ENCODE peak calls at places on chromosome 17, in four cellular contexts. V is OCI-LY7, K is K562, M is fibroblast of lung. Q is an unnamed sample.

GRCh38 chr17:79792371-79792871 is 4.5 kb downstream of the CBX8 start:
- DNase-seq in V (no peak), K (no peak), M (no peak), Q (no peak)

GRCh38 chr17:37110012-37110701 is 161.4 kb downstream of the AATF start:
- DNase-seq in V (no peak), K (no peak), M (no peak), Q (no peak)

GRCh38 chr17:66847704-66848103 is 12.8 kb downstream of the CACNG5 start:
- DNase-seq in V (no peak), K (no peak), M (no peak), Q (no peak)

GRCh38 chr17:79802736-79803420 is 6.0 kb upstream of the CBX8 start:
- DNase-seq in V (no peak), K (peak; percentile 88), M (no peak), Q (no peak)

GRCh38 chr17:50487213-50488096 is 8.8 kb downstream of the RSAD1 start:
- DNase-seq in V (no peak), K (no peak), M (no peak), Q (no peak)

GRCh38 chr17:32553168-32553567 is 66.4 kb downstream of the CDK5R1 start:
- DNase-seq in V (no peak), K (no peak), M (no peak), Q (no peak)

GRCh38 chr17:68381076-68381900 is 76.0 kb downstream of the WIPI1 start:
- DNase-seq in V (no peak), K (no peak), M (peak; percentile 93), Q (no peak)

GRCh38 chr17:78237403-78238012 is 6.1 kb downstream of the TMEM235 start:
- DNase-seq in V (peak; percentile 58), K (no peak), M (peak; percentile 26), Q (no peak)

GRCh38 chr17:77842148-77842905 is 116.2 kb upstream of the TNRC6C start:
- DNase-seq in V (no peak), K (no peak), M (no peak), Q (no peak)

GRCh38 chr17:27817731-27818130 is 17.4 kb upstream of the NOS2 start:
- DNase-seq in V (no peak), K (no peak), M (no peak), Q (no peak)

GRCh38 chr17:71157297-71157696 is 963.5 kb upstream of the SOX9 start:
- DNase-seq in V (no peak), K (no peak), M (no peak), Q (no peak)

GRCh38 chr17:68578236-68578635 is 22.9 kb downstream of the FAM20A start:
- DNase-seq in V (no peak), K (no peak), M (no peak), Q (no peak)

GRCh38 chr17:20234266-20234665 is 225.1 kb downstream of the SPECC1 start:
- DNase-seq in V (no peak), K (no peak), M (no peak), Q (no peak)

GRCh38 chr17:7634384-7634783 is 4.4 kb downstream of the SHBG start:
- DNase-seq in V (no peak), K (peak; percentile 79), M (peak; percentile 59), Q (peak; percentile 37)

GRCh38 chr17:81237591-81238489 is 1.0 kb downstream of the TEPSIN start:
- DNase-seq in V (peak; percentile 48), K (no peak), M (no peak), Q (no peak)
- H2AFZ ChIP-seq in V (no peak overlapping the region), K (peak overlapping the region; percentile 86), M (no peak overlapping the region), Q (peak overlapping the region; percentile 82)

GRCh38 chr17:29760279-29760721 is 137.6 kb upstream of the CORO6 start:
- DNase-seq in V (peak; percentile 67), K (no peak), M (peak; percentile 34), Q (peak; percentile 77)
- H2AFZ ChIP-seq in V (peak overlapping the region; percentile 36), K (no peak overlapping the region), M (no peak overlapping the region), Q (no peak overlapping the region)

DNA sequence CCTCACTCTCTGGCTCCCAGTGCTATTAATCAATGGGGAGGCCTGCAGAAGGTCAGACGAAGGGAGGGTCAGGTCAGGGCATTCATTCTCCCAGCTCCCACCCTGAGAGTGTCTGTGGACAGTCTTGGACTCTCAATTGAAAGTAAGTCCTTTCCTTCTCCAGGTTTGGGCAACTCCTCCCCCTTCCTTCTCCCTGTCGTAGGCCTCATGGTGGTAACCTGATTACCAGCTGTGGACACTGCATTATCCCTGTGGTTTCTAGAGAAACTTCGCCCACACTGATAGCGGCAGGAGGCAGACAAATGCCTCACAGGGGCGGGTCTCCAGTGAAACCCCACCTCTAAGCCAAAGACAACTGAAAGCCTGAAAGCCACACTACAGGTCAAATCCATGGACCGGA is 57.7 kb upstream of the SLC25A19 start:
- DNase-seq in V (peak; percentile 56), K (peak; percentile 79), M (peak; percentile 28), Q (peak; percentile 54)
- H2AFZ ChIP-seq in V (no peak overlapping the region), K (no peak overlapping the region), M (no peak overlapping the region), Q (no peak overlapping the region)

GRCh38 chr17:43134774-43135453 is 9.8 kb upstream of the BRCA1 start:
- DNase-seq in V (no peak), K (no peak), M (no peak), Q (no peak)
- H2AFZ ChIP-seq in V (no peak overlapping the region), K (no peak overlapping the region), M (no peak overlapping the region), Q (no peak overlapping the region)

DNA sequence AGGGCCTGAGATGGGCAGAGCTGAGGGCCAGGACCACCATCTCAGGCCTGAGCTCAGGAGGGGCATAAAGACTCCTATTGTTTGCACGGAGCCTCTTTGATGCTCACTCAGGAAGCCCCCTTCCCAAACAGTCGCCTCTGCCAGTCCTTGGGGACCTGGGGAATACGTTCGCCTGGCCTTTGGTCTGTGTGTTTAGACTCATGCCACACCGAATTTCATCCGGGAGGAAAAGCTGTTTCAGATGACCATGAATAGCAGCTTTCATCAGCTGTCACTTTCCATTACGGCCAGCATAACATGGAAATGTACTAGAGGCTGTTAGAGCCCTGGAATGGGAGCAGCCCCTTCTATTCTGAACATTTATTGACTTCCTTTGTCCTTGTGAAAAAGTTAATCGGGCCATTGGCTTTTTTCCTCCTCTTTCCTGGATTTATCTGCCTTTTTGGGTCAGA is 139.0 kb downstream of the HS3ST3A1 start:
- DNase-seq in V (no peak), K (no peak), M (no peak), Q (no peak)
- H2AFZ ChIP-seq in V (no peak overlapping the region), K (no peak overlapping the region), M (no peak overlapping the region), Q (no peak overlapping the region)

GRCh38 chr17:42387663-42388380 is 420 bp downstream of the STAT3 start:
- DNase-seq in V (peak; percentile 34), K (peak; percentile 41), M (peak; percentile 33), Q (peak; percentile 50)
- H2AFZ ChIP-seq in V (peak overlapping the region; percentile 66), K (peak overlapping the region; percentile 57), M (no peak overlapping the region), Q (peak overlapping the region; percentile 80)

GRCh38 chr17:63973930-63974593 is 1.3 kb upstream of the SCN4A start:
- DNase-seq in V (no peak), K (no peak), M (peak; percentile 11), Q (no peak)
- H2AFZ ChIP-seq in V (no peak overlapping the region), K (no peak overlapping the region), M (no peak overlapping the region), Q (no peak overlapping the region)

DNA sequence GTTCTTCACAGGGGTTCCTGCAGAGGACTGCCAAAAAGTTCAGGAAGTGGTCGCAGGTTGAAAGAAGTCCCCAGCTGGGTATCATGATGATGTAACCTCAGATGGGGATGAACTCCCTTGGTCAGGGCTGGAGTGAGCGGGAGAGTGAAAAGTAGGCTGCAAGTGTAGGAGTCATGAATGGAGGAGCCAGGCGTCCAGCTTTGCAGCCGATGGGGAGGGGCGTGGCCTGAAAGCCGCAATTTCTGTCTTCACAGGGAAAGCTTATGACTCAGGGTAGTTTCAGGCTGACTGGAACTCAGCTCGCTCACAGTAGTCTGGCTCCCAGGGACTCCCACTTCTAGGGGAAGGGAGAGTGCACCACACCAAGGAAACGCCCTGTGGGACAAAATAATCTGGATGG is 70.0 kb upstream of the HS3ST3A1 start:
- DNase-seq in V (no peak), K (no peak), M (no peak), Q (no peak)
- H2AFZ ChIP-seq in V (no peak overlapping the region), K (no peak overlapping the region), M (no peak overlapping the region), Q (no peak overlapping the region)

GRCh38 chr17:81841866-81842265 is 7.0 kb upstream of the PPP1R27 start:
- DNase-seq in V (no peak), K (no peak), M (no peak), Q (no peak)

GRCh38 chr17:81840826-81841778 is 6.3 kb upstream of the PPP1R27 start:
- DNase-seq in V (no peak), K (no peak), M (no peak), Q (no peak)

GRCh38 chr17:81839301-81839700 is 4.5 kb upstream of the PPP1R27 start:
- DNase-seq in V (no peak), K (no peak), M (no peak), Q (no peak)

GRCh38 chr17:81837641-81838040 is 2.8 kb upstream of the PPP1R27 start:
- DNase-seq in V (no peak), K (no peak), M (no peak), Q (no peak)

DNA sequence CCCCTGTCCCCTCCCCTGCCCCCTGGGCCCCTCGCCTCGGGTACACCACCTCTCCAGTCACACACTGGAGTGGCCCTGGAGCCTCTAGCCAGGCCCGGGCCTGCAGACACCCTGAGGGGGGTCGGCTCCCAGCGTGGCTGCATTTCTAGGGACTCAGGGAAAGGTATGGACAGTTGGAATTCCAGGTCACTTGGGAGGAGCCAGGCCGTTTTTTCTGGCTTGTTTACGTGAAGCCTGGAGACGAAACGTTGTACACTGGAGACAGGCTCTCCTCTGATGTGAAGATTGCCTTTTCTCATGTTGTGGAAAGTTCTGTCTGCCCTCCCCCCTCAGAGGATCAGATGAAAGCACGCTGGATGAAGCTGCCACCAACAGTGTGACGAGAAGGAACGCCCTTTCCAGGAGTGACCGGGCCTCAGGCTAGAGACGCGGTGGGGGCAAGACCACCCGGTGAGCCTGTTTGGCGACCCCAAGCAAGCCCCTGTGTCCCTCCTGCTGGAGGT is 4.0 kb upstream of the PPP1R27 start:
- DNase-seq in V (no peak), K (no peak), M (no peak), Q (no peak)
- H2AFZ ChIP-seq in V (no peak overlapping the region), K (peak overlapping the region; percentile 73), M (no peak overlapping the region), Q (no peak overlapping the region)

Q was measured in DND-41.